ENCODE peak calls at places on chromosomes 2 and 18, in eight cellular contexts. One of them, this sample, is unnamed. For H3K4me1, the result is how much of the 10 kb centered on the place peaks cover.

GRCh38 chr2:29627366-29627765 is 294.0 kb downstream of the ALK start:
- DNase-seq in IMR-90: peak
- DNase-seq in uterus: no peak
- DNase-seq in HepG2: no peak
- DNase-seq in thyroid gland: no peak
- DNase-seq in OCI-LY7: no peak
- DNase-seq in K562: no peak
- DNase-seq in astrocyte: peak
- DNase-seq in this sample: no peak

GRCh38 chr18:10030816-10031541 is 117.2 kb downstream of the VAPA start:
- DNase-seq in uterus: peak
- DNase-seq in thyroid gland: no peak
- DNase-seq in OCI-LY7: no peak
- DNase-seq in HepG2: no peak
- DNase-seq in IMR-90: no peak
- DNase-seq in K562: no peak
- DNase-seq in astrocyte: no peak
- DNase-seq in this sample: no peak

GRCh38 chr2:73077424-73077795 is 5.9 kb upstream of the SFXN5 start:
- DNase-seq in thyroid gland: no peak
- DNase-seq in uterus: no peak
- DNase-seq in OCI-LY7: no peak
- DNase-seq in IMR-90: no peak
- DNase-seq in astrocyte: no peak
- DNase-seq in HepG2: no peak
- DNase-seq in K562: no peak
- DNase-seq in this sample: no peak

GRCh38 chr2:214504599-214505376 is 93.9 kb downstream of the VWC2L start:
- DNase-seq in IMR-90: no peak
- DNase-seq in thyroid gland: no peak
- DNase-seq in K562: no peak
- DNase-seq in OCI-LY7: no peak
- DNase-seq in HepG2: no peak
- DNase-seq in uterus: no peak
- DNase-seq in astrocyte: no peak
- DNase-seq in this sample: no peak

GRCh38 chr2:175363719-175364118 is 182.2 kb upstream of the ATP5MC3 start:
- DNase-seq in IMR-90: no peak
- DNase-seq in astrocyte: no peak
- DNase-seq in thyroid gland: no peak
- DNase-seq in HepG2: no peak
- DNase-seq in uterus: no peak
- DNase-seq in OCI-LY7: no peak
- DNase-seq in K562: no peak
- DNase-seq in this sample: no peak

GRCh38 chr2:101431486-101431885 is 43.4 kb downstream of the RFX8 start:
- DNase-seq in thyroid gland: no peak
- DNase-seq in OCI-LY7: no peak
- DNase-seq in uterus: no peak
- DNase-seq in astrocyte: no peak
- DNase-seq in HepG2: no peak
- DNase-seq in IMR-90: no peak
- DNase-seq in K562: no peak
- DNase-seq in this sample: no peak

GRCh38 chr2:54859997-54860701 is 136.7 kb downstream of the EML6 start:
- DNase-seq in HepG2: no peak
- DNase-seq in OCI-LY7: no peak
- DNase-seq in thyroid gland: no peak
- DNase-seq in astrocyte: peak
- DNase-seq in uterus: no peak
- DNase-seq in K562: no peak
- DNase-seq in IMR-90: peak
- DNase-seq in this sample: no peak

GRCh38 chr2:169013628-169014026 is 17.5 kb downstream of the ABCB11 start:
- DNase-seq in OCI-LY7: no peak
- DNase-seq in HepG2: no peak
- DNase-seq in IMR-90: no peak
- DNase-seq in uterus: no peak
- DNase-seq in astrocyte: no peak
- DNase-seq in thyroid gland: no peak
- DNase-seq in K562: no peak
- DNase-seq in this sample: no peak

GRCh38 chr18:41809652-41810051 is 145.4 kb upstream of the PIK3C3 start:
- DNase-seq in K562: no peak
- DNase-seq in thyroid gland: no peak
- DNase-seq in uterus: no peak
- DNase-seq in OCI-LY7: no peak
- DNase-seq in IMR-90: no peak
- DNase-seq in astrocyte: no peak
- DNase-seq in HepG2: no peak
- DNase-seq in this sample: no peak

GRCh38 chr2:237500681-237501424 is 13.8 kb downstream of the MLPH start:
- DNase-seq in HepG2: no peak
- DNase-seq in K562: peak
- DNase-seq in IMR-90: peak
- DNase-seq in OCI-LY7: no peak
- DNase-seq in astrocyte: peak
- DNase-seq in uterus: no peak
- DNase-seq in thyroid gland: no peak
- DNase-seq in this sample: no peak

GRCh38 chr2:199798004-199798403 is 53.0 kb downstream of the FTCDNL1 start:
- DNase-seq in uterus: no peak
- DNase-seq in HepG2: no peak
- DNase-seq in K562: no peak
- DNase-seq in IMR-90: no peak
- DNase-seq in thyroid gland: no peak
- DNase-seq in astrocyte: no peak
- DNase-seq in OCI-LY7: no peak
- DNase-seq in this sample: no peak
- H3K27ac ChIP-seq in uterus: no peak
- H3K27ac ChIP-seq in HepG2: no peak
- H3K27ac ChIP-seq in K562: no peak
- H3K27ac ChIP-seq in IMR-90: no peak
- H3K27ac ChIP-seq in thyroid gland: peak
- H3K27ac ChIP-seq in astrocyte: no peak
- H3K27ac ChIP-seq in OCI-LY7: no peak
- H3K27ac ChIP-seq in this sample: no peak

GRCh38 chr18:44914028-44914427 is 233.3 kb downstream of the SETBP1 start:
- DNase-seq in astrocyte: no peak
- DNase-seq in K562: no peak
- DNase-seq in uterus: no peak
- DNase-seq in OCI-LY7: no peak
- DNase-seq in HepG2: no peak
- DNase-seq in thyroid gland: no peak
- DNase-seq in IMR-90: no peak
- DNase-seq in this sample: no peak
- H3K4me1 ChIP-seq in astrocyte: under half
- H3K4me1 ChIP-seq in K562: under half
- H3K4me1 ChIP-seq in uterus: under half
- H3K4me1 ChIP-seq in OCI-LY7: under half
- H3K4me1 ChIP-seq in HepG2: under half
- H3K4me1 ChIP-seq in thyroid gland: under half
- H3K4me1 ChIP-seq in IMR-90: under half
- H3K4me1 ChIP-seq in this sample: under half

DNA sequence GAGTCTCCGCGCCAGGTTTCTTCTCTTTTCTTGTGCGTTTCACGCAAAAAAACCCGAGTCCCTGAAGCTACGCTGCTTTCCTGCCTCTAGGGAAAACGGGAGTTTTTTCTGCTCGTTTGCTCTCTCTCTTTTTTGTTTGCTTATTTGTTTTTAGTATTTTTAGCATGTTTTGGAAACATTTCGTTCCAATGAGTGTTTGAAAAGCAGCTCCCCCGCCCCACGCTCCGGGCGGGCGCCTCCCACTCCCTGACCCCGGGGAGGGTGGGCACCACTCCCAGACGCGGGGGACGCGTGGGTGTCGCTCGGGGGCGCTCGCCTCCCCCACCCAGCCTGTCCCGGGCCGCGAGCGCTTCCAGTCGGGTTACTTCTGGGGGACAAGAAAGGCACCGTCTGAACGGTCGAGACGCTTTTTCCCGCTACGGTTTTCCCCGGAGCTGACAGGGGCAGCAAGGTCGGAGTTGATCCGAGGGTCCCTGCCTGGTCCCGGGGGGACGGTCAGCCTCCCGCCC is 446 bp upstream of the EFHD1 start:
- DNase-seq in uterus: peak
- DNase-seq in IMR-90: no peak
- DNase-seq in HepG2: no peak
- DNase-seq in K562: no peak
- DNase-seq in thyroid gland: peak
- DNase-seq in astrocyte: no peak
- DNase-seq in OCI-LY7: no peak
- DNase-seq in this sample: no peak
- TF ChIP-seq CTCF in uterus: no peak
- TF ChIP-seq CTCF in IMR-90: no peak
- TF ChIP-seq CTCF in HepG2: peak
- TF ChIP-seq CTCF in K562: no peak
- TF ChIP-seq CTCF in thyroid gland: no peak
- TF ChIP-seq CTCF in astrocyte: no peak
- TF ChIP-seq CTCF in OCI-LY7: no peak
- TF ChIP-seq CTCF in this sample: no peak

DNA sequence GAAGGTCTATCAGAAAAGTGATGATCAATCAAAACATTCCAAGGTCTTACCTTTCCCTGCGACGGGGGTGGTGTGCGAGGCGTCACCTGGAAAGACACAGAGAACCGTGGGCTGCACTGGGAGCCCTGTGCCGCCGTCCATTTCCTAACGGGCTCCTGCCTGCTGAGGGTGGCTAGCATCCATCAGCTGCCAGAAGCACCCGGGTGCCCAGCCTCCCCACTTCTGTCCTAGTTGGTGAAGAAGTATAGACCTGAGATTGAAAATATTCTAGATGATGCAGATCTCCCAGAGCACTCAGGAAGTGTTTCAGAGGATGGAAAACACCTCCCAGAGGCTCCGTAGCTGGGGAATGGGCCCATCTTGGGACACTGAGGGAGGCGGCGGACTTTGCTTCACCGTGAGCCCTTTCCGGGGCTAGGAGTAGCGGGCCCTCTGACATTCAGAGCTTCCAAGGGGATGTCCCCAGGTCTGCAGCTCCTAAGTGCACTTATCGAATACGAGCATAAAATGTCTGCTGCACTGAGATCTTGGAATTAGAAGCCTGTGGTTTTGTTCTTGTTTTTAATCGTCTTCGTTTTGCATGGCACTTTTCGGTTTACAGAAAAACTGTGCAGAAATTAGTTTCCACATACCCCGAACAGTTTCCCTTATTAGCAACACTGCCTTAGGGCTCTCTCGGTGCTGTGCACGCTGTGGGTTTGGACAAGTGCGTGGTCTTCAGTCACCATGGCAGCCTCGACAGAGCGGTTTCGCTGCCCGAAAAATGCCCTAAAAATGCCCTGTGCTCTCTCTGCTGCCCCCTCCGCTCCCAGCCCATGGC is 143.5 kb downstream of the MBP start:
- DNase-seq in HepG2: no peak
- DNase-seq in thyroid gland: no peak
- DNase-seq in uterus: no peak
- DNase-seq in IMR-90: no peak
- DNase-seq in K562: no peak
- DNase-seq in OCI-LY7: no peak
- DNase-seq in astrocyte: no peak
- DNase-seq in this sample: no peak
- H3K27ac ChIP-seq in HepG2: no peak
- H3K27ac ChIP-seq in thyroid gland: no peak
- H3K27ac ChIP-seq in uterus: no peak
- H3K27ac ChIP-seq in IMR-90: no peak
- H3K27ac ChIP-seq in K562: no peak
- H3K27ac ChIP-seq in OCI-LY7: no peak
- H3K27ac ChIP-seq in astrocyte: no peak
- H3K27ac ChIP-seq in this sample: no peak

DNA sequence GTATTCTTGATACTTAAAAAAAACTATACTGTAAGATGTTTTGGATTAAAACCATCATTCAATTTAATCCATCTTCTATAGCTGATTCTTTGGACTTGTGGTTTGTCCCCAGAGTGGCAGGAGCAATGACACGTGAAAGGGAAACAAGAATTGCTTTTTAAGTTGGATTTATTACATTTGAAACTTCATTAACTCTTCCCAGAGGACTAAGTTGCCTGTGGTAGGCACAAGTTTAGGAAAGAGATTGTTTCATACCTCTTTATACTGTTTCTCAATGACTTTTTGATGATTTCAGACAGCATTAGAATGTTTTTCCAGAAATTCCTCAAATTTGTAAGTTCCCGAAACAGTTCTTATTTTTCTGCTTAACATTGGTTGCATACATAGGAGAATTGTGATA is 41.3 kb downstream of the ACVR2A start:
- DNase-seq in OCI-LY7: no peak
- DNase-seq in uterus: no peak
- DNase-seq in K562: no peak
- DNase-seq in HepG2: no peak
- DNase-seq in IMR-90: no peak
- DNase-seq in astrocyte: no peak
- DNase-seq in thyroid gland: no peak
- DNase-seq in this sample: no peak
- H3K4me1 ChIP-seq in OCI-LY7: under half
- H3K4me1 ChIP-seq in uterus: under half
- H3K4me1 ChIP-seq in K562: under half
- H3K4me1 ChIP-seq in HepG2: under half
- H3K4me1 ChIP-seq in IMR-90: under half
- H3K4me1 ChIP-seq in astrocyte: under half
- H3K4me1 ChIP-seq in thyroid gland: under half
- H3K4me1 ChIP-seq in this sample: under half

GRCh38 chr2:229642371-229642770 is 72.0 kb downstream of the DNER start:
- DNase-seq in IMR-90: no peak
- DNase-seq in OCI-LY7: no peak
- DNase-seq in astrocyte: no peak
- DNase-seq in K562: no peak
- DNase-seq in thyroid gland: no peak
- DNase-seq in uterus: no peak
- DNase-seq in HepG2: no peak
- DNase-seq in this sample: peak

GRCh38 chr2:229636568-229636967 is 77.8 kb downstream of the DNER start:
- DNase-seq in uterus: no peak
- DNase-seq in OCI-LY7: no peak
- DNase-seq in astrocyte: no peak
- DNase-seq in K562: no peak
- DNase-seq in HepG2: no peak
- DNase-seq in thyroid gland: no peak
- DNase-seq in IMR-90: no peak
- DNase-seq in this sample: no peak

DNA sequence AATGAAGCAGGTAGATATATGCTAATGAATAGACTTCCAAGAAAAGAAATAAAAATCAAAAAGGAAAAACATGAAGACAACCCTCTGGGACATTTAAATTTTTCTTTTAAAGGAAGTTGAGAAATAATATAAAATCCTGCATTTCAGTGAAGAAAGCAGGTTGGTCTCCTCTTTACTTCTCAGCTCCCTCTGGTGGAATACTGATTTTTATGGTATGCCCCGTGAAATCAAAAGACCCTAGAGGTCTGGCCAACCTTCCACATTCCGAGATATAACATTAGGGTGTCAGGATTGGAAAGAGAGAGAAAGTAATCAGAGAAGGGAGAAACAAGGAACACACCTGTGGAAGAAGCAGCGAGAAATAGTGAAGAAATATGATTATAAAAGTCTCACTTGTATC is 72.7 kb downstream of the DNER start:
- DNase-seq in OCI-LY7: no peak
- DNase-seq in K562: no peak
- DNase-seq in astrocyte: no peak
- DNase-seq in IMR-90: no peak
- DNase-seq in thyroid gland: no peak
- DNase-seq in HepG2: no peak
- DNase-seq in uterus: no peak
- DNase-seq in this sample: no peak
- TF ChIP-seq CTCF in OCI-LY7: peak
- TF ChIP-seq CTCF in K562: no peak
- TF ChIP-seq CTCF in astrocyte: no peak
- TF ChIP-seq CTCF in IMR-90: no peak
- TF ChIP-seq CTCF in thyroid gland: no peak
- TF ChIP-seq CTCF in HepG2: no peak
- TF ChIP-seq CTCF in uterus: no peak
- TF ChIP-seq CTCF in this sample: no peak

GRCh38 chr18:32482117-32482516 is 11.4 kb upstream of the GAREM1 start:
- DNase-seq in astrocyte: no peak
- DNase-seq in K562: no peak
- DNase-seq in OCI-LY7: no peak
- DNase-seq in HepG2: no peak
- DNase-seq in IMR-90: no peak
- DNase-seq in thyroid gland: no peak
- DNase-seq in uterus: no peak
- DNase-seq in this sample: no peak
- H3K27ac ChIP-seq in astrocyte: no peak
- H3K27ac ChIP-seq in K562: no peak
- H3K27ac ChIP-seq in OCI-LY7: no peak
- H3K27ac ChIP-seq in HepG2: no peak
- H3K27ac ChIP-seq in IMR-90: no peak
- H3K27ac ChIP-seq in thyroid gland: no peak
- H3K27ac ChIP-seq in uterus: no peak
- H3K27ac ChIP-seq in this sample: no peak

This sample was measured in pancreas.